ENCODE peak calls at places on chromosomes 5 and 9, in six cellular contexts. D is fibroblast of lung, C is A549, X is heart left ventricle, G is transverse colon, A is GM23338. V is an unnamed sample.

GRCh38 chr9:122991370-122991830 is 42.1 kb upstream of the GPR21 start:
- DNase-seq in G (no peak), D (peak), X (no peak), C (peak), A (peak), V (peak)

GRCh38 chr9:35920004-35920658 is 10.8 kb downstream of the SPAAR start:
- DNase-seq in D (no peak), A (no peak), C (no peak), G (peak), X (no peak), V (no peak)

GRCh38 chr9:134372621-134373267 is 46.5 kb downstream of the RXRA start:
- DNase-seq in D (no peak), C (no peak), A (no peak), X (peak), G (peak), V (no peak)

GRCh38 chr9:137160716-137161557 is 8.9 kb downstream of the LRRC26 start:
- DNase-seq in G (no peak), A (peak), D (no peak), C (no peak), X (no peak), V (no peak)

GRCh38 chr5:97101189-97101910 is 41.1 kb downstream of the LIX1 start:
- DNase-seq in X (no peak), C (no peak), G (no peak), D (peak), A (peak), V (no peak)

GRCh38 chr9:128987800-128988199 is 40.3 kb downstream of the NUP188 start:
- DNase-seq in C (no peak), D (peak), X (no peak), A (no peak), G (no peak), V (peak)

GRCh38 chr9:96420468-96421219 is 2.5 kb upstream of the ZNF367 start:
- DNase-seq in C (peak), D (peak), A (peak), X (no peak), G (peak), V (peak)

GRCh38 chr9:108780949-108781734 is 74.6 kb downstream of the ACTL7B start:
- DNase-seq in X (no peak), G (peak), A (peak), D (no peak), C (no peak), V (no peak)

GRCh38 chr9:38208206-38208901 is 139.3 kb upstream of the SHB start:
- DNase-seq in X (no peak), C (no peak), A (no peak), D (no peak), G (no peak), V (no peak)

GRCh38 chr9:133571896-133572595 is 37.1 kb downstream of the FAM163B start:
- DNase-seq in A (no peak), C (no peak), D (no peak), G (no peak), X (no peak), V (no peak)

GRCh38 chr9:26904671-26905070 is 12.1 kb upstream of the CAAP1 start:
- DNase-seq in D (no peak), C (no peak), G (no peak), A (no peak), X (no peak), V (no peak)

GRCh38 chr5:157718529-157718928 is 12.7 kb upstream of the THG1L start:
- DNase-seq in G (no peak), X (no peak), C (peak), D (peak), A (peak), V (peak)

GRCh38 chr9:129886226-129887174 is 51.2 kb downstream of the USP20 start:
- DNase-seq in G (peak), X (no peak), D (no peak), A (no peak), C (no peak), V (no peak)

GRCh38 chr9:100027543-100027942 is 71.3 kb downstream of the ERP44 start:
- DNase-seq in C (no peak), G (no peak), D (no peak), X (no peak), A (no peak), V (no peak)

DNA sequence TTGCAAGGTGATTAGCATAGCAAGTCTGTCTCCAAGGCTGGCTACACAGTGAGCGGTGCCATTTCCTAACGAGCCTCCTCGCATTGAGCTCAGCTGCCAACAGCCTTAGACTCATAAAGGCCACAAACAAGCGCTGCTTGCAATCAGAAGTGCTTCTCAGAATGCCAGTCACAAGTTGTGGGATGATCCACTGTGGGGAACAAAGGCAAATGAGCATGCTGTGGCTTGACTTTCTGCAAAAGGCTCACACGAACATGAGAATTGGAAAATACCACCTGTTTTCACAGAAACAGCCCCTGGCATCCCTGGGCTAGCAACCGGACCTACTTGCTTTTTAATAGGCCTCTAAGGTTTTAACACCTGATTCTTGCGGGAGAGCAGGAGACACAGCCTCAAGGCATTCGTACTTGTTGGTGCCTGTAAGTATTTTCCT is 215.5 kb downstream of the FANCC start:
- DNase-seq in C (no peak), A (no peak), G (no peak), D (no peak), X (no peak), V (no peak)
- TF ChIP-seq CTCF in C (no peak), A (no peak), G (no peak), D (no peak), X (no peak), V (no peak)

GRCh38 chr5:153491408-153491807 is 938 bp downstream of the GRIA1 start:
- DNase-seq in G (no peak), D (no peak), X (no peak), C (no peak), A (no peak), V (no peak)
- H3K4me3 ChIP-seq in G (no peak), D (no peak), X (no peak), C (no peak), A (peak), V (no peak)

GRCh38 chr9:124099860-124100259 is 88.3 kb downstream of the LHX2 start:
- DNase-seq in G (no peak), C (no peak), X (no peak), A (no peak), D (no peak), V (no peak)

GRCh38 chr9:124101593-124101992 is 90.0 kb downstream of the LHX2 start:
- DNase-seq in A (no peak), X (no peak), D (no peak), G (no peak), C (no peak), V (no peak)

GRCh38 chr9:124102363-124102762 is 90.8 kb downstream of the LHX2 start:
- DNase-seq in A (no peak), G (no peak), C (no peak), X (peak), D (no peak), V (no peak)

DNA sequence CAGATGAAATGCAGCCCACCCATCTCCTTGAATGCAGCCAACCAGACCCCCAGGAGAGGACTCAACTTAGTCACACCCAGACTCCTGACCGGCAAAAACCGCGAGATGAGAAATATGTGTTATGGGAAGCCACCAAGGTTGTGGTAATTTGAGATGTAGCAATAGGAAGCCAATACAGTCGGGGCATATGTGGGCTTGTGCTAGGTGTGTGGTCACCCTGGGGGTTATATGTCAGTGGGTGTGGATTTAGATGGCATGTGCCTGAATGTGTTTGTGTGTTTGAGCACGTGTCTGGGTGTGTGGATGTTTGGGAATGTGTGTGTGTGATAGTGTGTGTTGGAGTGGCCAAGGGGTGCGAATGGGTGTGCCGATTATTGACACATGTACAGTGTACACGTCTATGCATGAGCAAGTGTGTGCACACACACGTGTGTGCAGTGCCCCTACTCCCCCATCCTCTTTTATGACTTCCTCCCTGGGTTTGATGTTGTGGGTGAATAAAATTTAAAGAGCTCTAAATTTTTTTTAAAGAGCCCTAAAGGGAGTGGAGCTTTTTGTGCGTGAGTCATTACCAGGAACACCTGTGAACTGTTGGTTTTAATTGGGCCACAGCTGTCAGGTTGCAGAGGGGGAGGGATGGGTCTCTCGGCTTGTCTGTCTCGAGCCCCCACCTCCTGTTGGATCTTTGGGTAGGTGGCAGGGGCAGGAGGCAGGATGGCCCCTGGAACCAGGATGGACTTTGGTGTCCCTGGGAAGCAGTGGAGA is 86.8 kb downstream of the LHX2 start:
- DNase-seq in G (no peak), X (no peak), A (no peak), D (no peak), C (no peak), V (no peak)
- TF ChIP-seq CTCF in G (no peak), X (no peak), A (no peak), D (no peak), C (no peak), V (no peak)

GRCh38 chr9:124266826-124267201 is 9.1 kb downstream of the NEK6 start:
- DNase-seq in C (no peak), A (no peak), X (no peak), G (no peak), D (no peak), V (no peak)
- H3K4me3 ChIP-seq in C (peak), A (no peak), X (no peak), G (no peak), D (no peak), V (peak)

GRCh38 chr9:92455217-92455616 is 27.1 kb downstream of the ASPN start:
- DNase-seq in D (no peak), C (peak), X (no peak), G (no peak), A (peak), V (no peak)
- TF ChIP-seq CTCF in D (no peak), C (peak), X (no peak), G (no peak), A (peak), V (peak)